ENCODE peak calls at places on chromosomes 7 and 10, in ten cellular contexts. L, T, B, O, I, S, V, N, Q and U are unnamed samples.

GRCh38 chr7:11775401-11775800 is 56.6 kb downstream of the THSD7A start:
- DNase-seq in Q (no peak), N (no peak), O (no peak), B (no peak), V (no peak), I (no peak), T (no peak), S (no peak), L (no peak), U (no peak)

GRCh38 chr10:99236627-99237309 is 1.1 kb upstream of the HPSE2 start:
- DNase-seq in T (no peak), B (no peak), S (no peak), Q (peak; percentile 9), O (no peak), V (no peak), I (no peak), N (no peak), L (no peak), U (no peak)

GRCh38 chr7:129877146-129877792 is 75.5 kb downstream of the UBE2H start:
- DNase-seq in Q (no peak), S (no peak), I (no peak), B (no peak), L (no peak), T (no peak), V (no peak), N (no peak), O (no peak), U (no peak)

GRCh38 chr10:121268363-121268762 is 329.9 kb downstream of the FGFR2 start:
- DNase-seq in L (no peak), S (no peak), I (no peak), O (no peak), T (no peak), V (no peak), N (no peak), Q (no peak), B (no peak), U (no peak)

GRCh38 chr7:159175792-159176191 is 31.1 kb upstream of the VIPR2 start:
- DNase-seq in O (no peak), B (no peak), I (no peak), T (no peak), S (no peak), N (no peak), L (no peak), Q (no peak), V (no peak), U (no peak)

GRCh38 chr10:58237014-58237830 is 30.5 kb downstream of the IPMK start:
- DNase-seq in L (peak; percentile 70), I (no peak), Q (no peak), V (peak; percentile 90), T (no peak), S (no peak), O (no peak), B (peak; percentile 81), N (no peak), U (no peak)

GRCh38 chr10:121823993-121824463 is 103.8 kb downstream of the ATE1 start:
- DNase-seq in V (peak; percentile 52), Q (peak; percentile 12), I (peak; percentile 59), N (peak; percentile 20), S (peak; percentile 58), T (no peak), B (peak; percentile 59), O (no peak), L (peak; percentile 44), U (no peak)

GRCh38 chr10:97127960-97128850 is 57.6 kb downstream of the SLIT1 start:
- DNase-seq in L (no peak), Q (no peak), B (no peak), O (no peak), T (no peak), S (no peak), N (no peak), V (no peak), I (no peak), U (no peak)

GRCh38 chr7:74479066-74479781 is 25.5 kb downstream of the GTF2IRD1 start:
- DNase-seq in O (no peak), N (no peak), S (no peak), Q (no peak), B (peak; percentile 70), I (no peak), T (no peak), V (peak; percentile 41), L (no peak), U (no peak)

GRCh38 chr7:155119801-155120382 is 49.8 kb downstream of the HTR5A start:
- DNase-seq in T (no peak), I (no peak), B (peak; percentile 34), N (no peak), Q (no peak), S (no peak), L (no peak), O (no peak), V (peak; percentile 32), U (no peak)

GRCh38 chr7:150368884-150369739 is 490 bp downstream of the REPIN1 start:
- DNase-seq in T (peak; percentile 67), V (peak; percentile 75), S (no peak), N (peak; percentile 30), I (peak; percentile 86), O (peak; percentile 52), B (peak; percentile 89), L (peak; percentile 79), Q (peak; percentile 80), U (no peak)